ENCODE peak calls at places on chromosomes 2 and 18, in six cellular contexts. One of them, this sample, is unnamed.

GRCh38 chr2:121617042-121617599 is 32.1 kb downstream of the CLASP1 start:
- DNase-seq in CD4-positive, alpha-beta T cell: no peak
- DNase-seq in mucosa of descending colon: no peak
- DNase-seq in cardiac septum: no peak
- DNase-seq in HT1080: peak
- DNase-seq in NCI-H345: no peak
- DNase-seq in this sample: no peak

GRCh38 chr2:239156516-239157265 is 244.1 kb downstream of the HDAC4 start:
- DNase-seq in CD4-positive, alpha-beta T cell: no peak
- DNase-seq in mucosa of descending colon: peak
- DNase-seq in cardiac septum: peak
- DNase-seq in HT1080: no peak
- DNase-seq in NCI-H345: no peak
- DNase-seq in this sample: no peak

GRCh38 chr2:214492152-214492551 is 81.3 kb downstream of the VWC2L start:
- DNase-seq in CD4-positive, alpha-beta T cell: no peak
- DNase-seq in mucosa of descending colon: no peak
- DNase-seq in cardiac septum: no peak
- DNase-seq in HT1080: no peak
- DNase-seq in NCI-H345: peak
- DNase-seq in this sample: no peak

GRCh38 chr2:156864753-156865152 is 392.8 kb upstream of the GALNT5 start:
- DNase-seq in CD4-positive, alpha-beta T cell: no peak
- DNase-seq in mucosa of descending colon: no peak
- DNase-seq in cardiac septum: no peak
- DNase-seq in HT1080: no peak
- DNase-seq in NCI-H345: no peak
- DNase-seq in this sample: no peak

GRCh38 chr2:12498703-12499102 is 218.0 kb upstream of the TRIB2 start:
- DNase-seq in CD4-positive, alpha-beta T cell: no peak
- DNase-seq in mucosa of descending colon: no peak
- DNase-seq in cardiac septum: no peak
- DNase-seq in HT1080: peak
- DNase-seq in NCI-H345: no peak
- DNase-seq in this sample: no peak

GRCh38 chr18:52888014-52888413 is 548.0 kb downstream of the DCC start:
- DNase-seq in CD4-positive, alpha-beta T cell: no peak
- DNase-seq in mucosa of descending colon: no peak
- DNase-seq in cardiac septum: no peak
- DNase-seq in HT1080: no peak
- DNase-seq in NCI-H345: no peak
- DNase-seq in this sample: no peak

GRCh38 chr2:227545990-227546389 is 52.7 kb upstream of the SCYGR2 start:
- DNase-seq in CD4-positive, alpha-beta T cell: peak
- DNase-seq in mucosa of descending colon: peak
- DNase-seq in cardiac septum: no peak
- DNase-seq in HT1080: no peak
- DNase-seq in NCI-H345: peak
- DNase-seq in this sample: no peak

GRCh38 chr2:220703279-220703678 is 868.8 kb downstream of the EPHA4 start:
- DNase-seq in CD4-positive, alpha-beta T cell: no peak
- DNase-seq in mucosa of descending colon: no peak
- DNase-seq in cardiac septum: no peak
- DNase-seq in HT1080: peak
- DNase-seq in NCI-H345: no peak
- DNase-seq in this sample: no peak

GRCh38 chr2:64525323-64525625 is 1.1 kb downstream of the AFTPH start:
- DNase-seq in CD4-positive, alpha-beta T cell: no peak
- DNase-seq in mucosa of descending colon: no peak
- DNase-seq in cardiac septum: no peak
- DNase-seq in HT1080: no peak
- DNase-seq in NCI-H345: no peak
- DNase-seq in this sample: no peak